ENCODE peak calls at places on chromosomes 7 and 10, in four cellular contexts. T is cardiac muscle cell, N is pancreas, I is upper lobe of right lung. D is an unnamed sample. For H3K9me3, the result is how much of the 10 kb centered on the place peaks cover.

GRCh38 chr10:37710831-37711616 is 146.4 kb downstream of the ZNF248 start:
- DNase-seq in T (no peak), N (no peak), I (no peak), D (no peak)

GRCh38 chr7:20352573-20353304 is 22.0 kb downstream of the ITGB8 start:
- DNase-seq in T (no peak), N (no peak), I (no peak), D (no peak)

GRCh38 chr10:120946497-120946896 is 95.3 kb downstream of the WDR11 start:
- DNase-seq in T (no peak), N (no peak), I (no peak), D (no peak)

GRCh38 chr10:81920213-81920829 is 45.3 kb downstream of the NRG3 start:
- DNase-seq in T (peak), N (no peak), I (no peak), D (no peak)

GRCh38 chr7:30460246-30460633 is 18.3 kb downstream of the NOD1 start:
- DNase-seq in T (no peak), N (no peak), I (no peak), D (no peak)

GRCh38 chr7:127885222-127885772 is 145.9 kb downstream of the LRRC4 start:
- DNase-seq in T (no peak), N (no peak), I (no peak), D (no peak)

GRCh38 chr10:129192344-129193128 is 274.5 kb upstream of the MGMT start:
- DNase-seq in T (no peak), N (no peak), I (no peak), D (peak)

GRCh38 chr7:129741743-129742213 is 130.3 kb downstream of the NRF1 start:
- DNase-seq in T (no peak), N (no peak), I (no peak), D (no peak)

GRCh38 chr7:32539917-32540544 is 44.7 kb downstream of the AVL9 start:
- DNase-seq in T (no peak), N (no peak), I (no peak), D (no peak)

GRCh38 chr7:142793156-142793555 is 22.4 kb downstream of the PRSS2 start:
- DNase-seq in T (no peak), N (no peak), I (no peak), D (no peak)

GRCh38 chr7:136971776-136972175 is 103.3 kb downstream of the CHRM2 start:
- DNase-seq in T (no peak), N (no peak), I (no peak), D (no peak)

GRCh38 chr10:30529373-30529998 is 95.5 kb downstream of the MAP3K8 start:
- DNase-seq in T (no peak), N (peak), I (peak), D (peak)

GRCh38 chr7:121624922-121625321 is 228.8 kb upstream of the FAM3C start:
- DNase-seq in T (no peak), N (no peak), I (no peak), D (peak)

GRCh38 chr10:68336952-68337351 is 4.2 kb upstream of the PBLD start:
- DNase-seq in T (no peak), N (no peak), I (no peak), D (no peak)

GRCh38 chr7:45939574-45939973 is 18.5 kb upstream of the IGFBP3 start:
- DNase-seq in T (no peak), N (no peak), I (no peak), D (no peak)
- TF ChIP-seq CTCF in T (no peak), N (no peak), I (no peak), D (no peak)

DNA sequence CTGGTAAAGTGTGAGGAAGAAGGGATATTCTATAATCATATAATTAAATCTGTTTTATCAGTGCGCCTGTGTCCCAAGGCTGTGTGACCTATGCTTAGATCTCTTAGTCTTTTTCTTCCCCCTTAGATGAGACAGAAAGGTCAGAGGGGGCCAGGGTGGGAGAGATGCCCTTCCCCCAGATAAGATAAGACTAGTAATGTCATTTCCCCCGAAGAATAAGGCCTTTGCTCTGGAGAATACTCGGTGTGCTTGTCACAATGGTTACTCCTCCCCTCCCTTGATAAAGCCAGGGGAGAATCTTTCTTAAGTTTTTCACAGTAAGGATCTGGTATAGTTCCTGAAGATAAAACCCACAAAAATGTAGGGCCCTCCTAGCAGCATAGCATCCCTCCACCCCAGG is 1041.8 kb downstream of the SORCS3 start:
- DNase-seq in T (no peak), N (no peak), I (no peak), D (no peak)
- H3K9me3 ChIP-seq in T (under half), N (under half), I (under half), D (under half)

DNA sequence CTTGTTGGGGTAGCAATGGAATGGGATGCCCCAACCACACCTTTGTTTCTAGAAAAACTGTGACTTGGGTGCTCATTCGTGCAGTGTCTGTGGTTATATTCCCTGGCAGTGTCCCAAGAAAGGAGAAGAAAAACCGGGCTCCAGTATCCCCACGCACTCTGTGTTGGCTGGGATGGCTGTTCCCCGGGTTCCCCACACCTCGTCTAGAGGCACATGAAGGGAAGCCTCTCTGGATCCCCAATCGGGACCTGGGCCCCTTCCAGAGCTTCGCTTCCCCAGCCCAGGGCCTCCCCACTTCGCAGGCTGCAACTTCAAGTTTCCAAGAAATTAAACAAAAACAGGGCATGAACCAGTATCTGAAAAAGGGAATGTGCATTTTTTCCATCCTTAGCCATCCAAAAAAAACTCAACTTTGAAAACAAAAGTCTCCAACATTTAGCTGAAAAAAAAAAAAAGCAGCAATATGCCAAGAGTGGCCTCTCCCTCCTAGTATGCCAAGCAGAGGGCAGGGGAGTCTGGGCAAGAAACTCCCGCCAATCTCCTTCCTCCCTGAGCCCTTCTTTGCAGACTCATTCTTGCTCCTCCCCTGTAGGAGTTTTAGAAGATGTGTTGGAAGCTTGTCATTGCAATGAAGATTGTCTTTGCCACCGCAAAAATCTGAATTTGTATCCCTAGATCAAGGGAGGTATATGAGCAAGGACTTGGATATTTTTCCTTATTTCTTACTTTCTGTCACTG is 2.4 kb upstream of the TNS3 start:
- DNase-seq in T (no peak), N (peak), I (no peak), D (no peak)
- H3K27ac ChIP-seq in T (no peak), N (no peak), I (peak), D (peak)

DNA sequence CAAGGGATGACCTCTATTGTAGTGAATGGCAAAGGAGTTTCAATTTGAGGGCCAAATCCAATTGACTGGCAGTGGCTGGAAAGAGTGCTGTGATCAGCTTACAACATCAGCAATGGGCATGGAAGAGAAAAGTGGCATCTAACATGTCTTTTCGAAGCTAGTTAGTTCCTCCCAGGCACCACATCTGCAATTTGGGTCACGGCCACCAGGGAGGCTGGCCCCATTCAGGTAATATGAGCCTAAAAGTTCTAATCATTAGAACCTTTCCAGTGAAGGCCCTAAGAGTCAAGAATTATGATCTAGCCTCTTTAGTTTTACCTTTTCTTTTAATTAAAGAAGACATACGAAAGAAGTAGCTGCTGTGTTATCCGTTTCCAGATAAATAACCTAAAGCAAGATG is 17.3 kb downstream of the CRTAC1 start:
- DNase-seq in T (no peak), N (no peak), I (no peak), D (no peak)
- TF ChIP-seq CTCF in T (no peak), N (no peak), I (no peak), D (no peak)

GRCh38 chr7:158030071-158030470 is 557.6 kb downstream of the PTPRN2 start:
- DNase-seq in T (no peak), N (peak), I (peak), D (no peak)
- H3K9me3 ChIP-seq in T (under half), N (under half), I (under half), D (under half)

DNA sequence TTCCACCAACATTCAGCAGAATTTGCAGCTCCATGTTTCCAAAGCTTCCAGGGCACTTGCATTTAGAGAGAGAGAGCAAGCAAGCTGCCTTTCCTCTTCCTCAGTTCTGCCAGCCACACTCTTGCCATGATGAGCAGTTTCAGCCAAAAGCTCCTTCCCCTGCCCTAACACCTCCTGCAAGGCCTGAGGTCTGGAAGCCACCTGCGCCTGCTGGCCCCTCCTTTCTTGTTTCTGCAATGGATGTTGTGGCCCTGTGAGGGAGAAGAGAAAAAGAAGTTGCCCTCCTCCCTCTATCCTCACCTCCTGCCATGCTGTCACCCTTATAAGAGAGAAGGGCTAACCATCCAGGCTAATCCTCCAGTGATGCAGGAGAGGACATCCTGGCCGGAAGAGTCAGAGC is 48.7 kb downstream of the IKZF1 start:
- DNase-seq in T (no peak), N (no peak), I (no peak), D (no peak)
- H3K27ac ChIP-seq in T (no peak), N (no peak), I (no peak), D (no peak)

DNA sequence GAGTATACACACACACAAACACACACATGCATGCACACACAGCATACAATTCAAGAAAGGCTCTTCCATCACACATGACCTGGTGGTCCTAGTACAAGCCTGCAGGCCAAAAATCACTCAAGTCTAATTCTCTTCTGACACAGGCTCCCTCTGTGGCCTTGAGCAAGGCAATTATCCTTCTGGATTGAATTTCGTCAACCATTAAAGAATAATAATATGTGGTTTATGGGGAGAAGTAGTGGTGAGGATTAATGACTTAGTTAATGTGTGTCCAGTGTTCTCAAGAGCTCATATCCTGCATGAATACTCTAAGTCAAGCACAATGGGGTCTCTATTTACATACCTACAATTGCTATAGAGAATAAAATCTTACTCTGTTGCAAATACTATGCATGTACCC is 161.7 kb upstream of the KIAA1217 start:
- DNase-seq in T (no peak), N (no peak), I (no peak), D (no peak)
- TF ChIP-seq CTCF in T (no peak), N (no peak), I (no peak), D (no peak)

GRCh38 chr10:133117036-133117687 is 29.4 kb downstream of the ADGRA1 start:
- DNase-seq in T (no peak), N (peak), I (no peak), D (no peak)
- H3K9me3 ChIP-seq in T (under half), N (under half), I (under half), D (under half)

GRCh38 chr7:21670496-21670895 is 127.7 kb downstream of the DNAH11 start:
- DNase-seq in T (no peak), N (no peak), I (no peak), D (no peak)
- H3K27ac ChIP-seq in T (no peak), N (no peak), I (no peak), D (no peak)

D was measured in heart left ventricle.